ENCODE peak calls at places on chromosomes 3 and 15, in seven cellular contexts. D is heart right ventricle, Z is ascending aorta, N is lower leg skin, M is AG09319, C is endothelial cell, F is HFF-Myc. T is an unnamed sample.

GRCh38 chr3:27216955-27217552 is 152.1 kb downstream of the NEK10 start:
- DNase-seq in Z (no peak), M (peak), C (no peak), F (no peak), D (no peak), N (no peak), T (no peak)

GRCh38 chr15:23629234-23629805 is 18.3 kb downstream of the MAGEL2 start:
- DNase-seq in C (no peak), D (no peak), M (no peak), Z (no peak), N (no peak), F (no peak), T (no peak)

GRCh38 chr3:52820741-52821140 is 9.7 kb downstream of the ITIH4 start:
- DNase-seq in M (no peak), F (no peak), N (no peak), Z (no peak), D (no peak), C (peak), T (no peak)

GRCh38 chr15:49154359-49154758 is 1.0 kb downstream of the COPS2 start:
- DNase-seq in C (no peak), Z (no peak), D (no peak), F (no peak), N (no peak), M (no peak), T (no peak)

GRCh38 chr3:186368717-186369116 is 6.7 kb upstream of the DGKG start:
- DNase-seq in C (no peak), D (no peak), N (no peak), M (no peak), F (no peak), Z (no peak), T (no peak)

GRCh38 chr15:36090276-36090946 is 489.0 kb upstream of the CDIN1 start:
- DNase-seq in Z (no peak), M (no peak), C (no peak), D (no peak), F (no peak), N (no peak), T (no peak)

GRCh38 chr15:72229947-72230196 is 1.1 kb downstream of the PKM start:
- DNase-seq in C (no peak), F (no peak), D (no peak), N (no peak), Z (no peak), M (no peak), T (no peak)

GRCh38 chr3:138118863-138119766 is 3.7 kb upstream of the DZIP1L start:
- DNase-seq in F (peak), D (peak), C (peak), M (peak), Z (no peak), N (peak), T (no peak)

GRCh38 chr3:190064112-190064511 is 56.6 kb downstream of the P3H2 start:
- DNase-seq in N (no peak), D (no peak), M (peak), Z (no peak), C (no peak), F (no peak), T (no peak)

GRCh38 chr15:65060641-65061397 is 7.0 kb downstream of the RASL12 start:
- DNase-seq in N (no peak), D (peak), M (no peak), Z (no peak), C (no peak), F (no peak), T (no peak)

GRCh38 chr3:53671192-53672021 is 174.8 kb downstream of the CHDH start:
- DNase-seq in C (no peak), Z (no peak), F (no peak), M (no peak), N (no peak), D (no peak), T (no peak)

GRCh38 chr15:101105059-101105851 is 146.6 kb downstream of the CHSY1 start:
- DNase-seq in C (no peak), Z (no peak), N (no peak), D (no peak), F (no peak), M (no peak), T (no peak)

GRCh38 chr15:79970921-79971434 is at the start of gene BCL2A1:
- DNase-seq in F (peak), D (no peak), M (peak), C (no peak), Z (no peak), N (no peak), T (no peak)

GRCh38 chr15:45457215-45457614 is 65.3 kb downstream of the SLC30A4 start:
- DNase-seq in N (no peak), C (no peak), M (no peak), F (no peak), D (no peak), Z (no peak), T (no peak)

GRCh38 chr15:95610945-95611344 is 719.6 kb upstream of the NR2F2 start:
- DNase-seq in N (no peak), C (no peak), F (no peak), M (no peak), Z (no peak), D (no peak), T (no peak)

GRCh38 chr15:65791335-65792129 is 561 bp downstream of the DENND4A start:
- DNase-seq in M (no peak), C (peak), F (no peak), D (peak), N (peak), Z (no peak), T (no peak)

GRCh38 chr3:138367326-138367850 is 19.0 kb downstream of the MRAS start:
- DNase-seq in Z (no peak), C (no peak), M (no peak), F (no peak), N (no peak), D (no peak), T (no peak)

GRCh38 chr3:174531262-174531982 is 327.7 kb upstream of the NAALADL2 start:
- DNase-seq in F (no peak), C (no peak), M (no peak), D (no peak), N (no peak), Z (no peak), T (no peak)

GRCh38 chr15:50148362-50148963 is 29.4 kb upstream of the ATP8B4 start:
- DNase-seq in M (peak), C (peak), D (no peak), N (no peak), Z (no peak), F (no peak), T (no peak)

GRCh38 chr3:127628788-127629456 is at the start of gene PODXL2:
- DNase-seq in D (peak), M (peak), Z (no peak), N (no peak), C (peak), F (no peak), T (no peak)

GRCh38 chr3:157618075-157618760 is 115.0 kb upstream of the VEPH1 start:
- DNase-seq in C (no peak), M (peak), F (peak), Z (no peak), N (no peak), D (no peak), T (no peak)

GRCh38 chr3:170324962-170325361 is 32.6 kb upstream of the SKIL start:
- DNase-seq in C (no peak), Z (no peak), M (no peak), N (no peak), F (no peak), D (no peak), T (no peak)

GRCh38 chr15:56794923-56795329 is 61.6 kb upstream of the ZNF280D start:
- DNase-seq in N (no peak), D (no peak), C (no peak), F (no peak), Z (no peak), M (peak), T (no peak)

GRCh38 chr3:177381070-177381469 is 183.8 kb upstream of the TBL1XR1 start:
- DNase-seq in Z (no peak), M (no peak), C (no peak), N (no peak), D (no peak), F (no peak), T (no peak)

GRCh38 chr3:182258538-182259177 is 534.6 kb upstream of the ATP11B start:
- DNase-seq in M (no peak), C (no peak), D (no peak), N (no peak), Z (no peak), F (no peak), T (no peak)

GRCh38 chr3:123652346-123652984 is 67.6 kb upstream of the HACD2 start:
- DNase-seq in Z (no peak), C (peak), N (peak), F (no peak), M (no peak), D (peak), T (no peak)

GRCh38 chr3:149120051-149120972 is 9.1 kb upstream of the HPS3 start:
- DNase-seq in N (no peak), Z (no peak), C (no peak), D (no peak), M (peak), F (peak), T (no peak)

GRCh38 chr3:65246561-65246960 is 558.8 kb upstream of the ADAMTS9 start:
- DNase-seq in F (no peak), D (no peak), Z (no peak), C (no peak), M (no peak), N (no peak), T (no peak)

GRCh38 chr15:59313703-59314332 is 58.9 kb downstream of the MYO1E start:
- DNase-seq in C (no peak), N (peak), Z (peak), M (no peak), D (peak), F (no peak), T (no peak)

GRCh38 chr3:161890147-161890625 is 393.6 kb downstream of the OTOL1 start:
- DNase-seq in C (no peak), N (no peak), Z (no peak), D (no peak), F (peak), M (peak), T (no peak)

GRCh38 chr3:188491276-188491687 is 337.3 kb downstream of the LPP start:
- DNase-seq in N (no peak), D (no peak), C (no peak), M (no peak), F (no peak), Z (no peak), T (no peak)

GRCh38 chr3:197212290-197212689 is 86.1 kb downstream of the DLG1 start:
- DNase-seq in F (no peak), N (no peak), D (no peak), M (no peak), Z (no peak), C (peak), T (no peak)

GRCh38 chr3:187012609-187013051 is 82.3 kb downstream of the ST6GAL1 start:
- DNase-seq in N (no peak), Z (no peak), D (peak), F (no peak), M (no peak), C (peak), T (no peak)

GRCh38 chr3:50617096-50617791 is at the start of gene MAPKAPK3:
- DNase-seq in M (no peak), D (peak), C (no peak), F (no peak), N (no peak), Z (no peak), T (no peak)
- TF ChIP-seq CTCF in M (no peak), D (no peak), C (no peak), F (no peak), N (no peak), Z (no peak), T (no peak)

DNA sequence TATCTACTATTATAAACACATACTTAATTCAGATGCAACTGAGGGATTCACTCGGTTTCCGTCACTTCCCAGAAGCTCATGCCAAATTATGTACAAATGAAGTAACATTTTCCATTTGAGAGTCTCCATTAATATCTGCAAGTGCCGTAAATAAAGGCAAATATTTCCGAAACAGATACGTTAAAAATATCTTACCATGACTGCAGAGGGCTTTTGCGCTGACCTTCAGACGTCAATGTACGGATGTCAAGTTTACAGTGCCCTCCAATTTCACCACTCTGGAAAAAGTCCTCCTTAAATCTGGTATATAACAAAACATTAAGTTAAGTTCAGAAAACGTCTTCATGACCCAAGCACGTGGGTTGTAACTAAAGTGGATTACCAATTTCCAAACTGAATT is 9.3 kb downstream of the EOGT start:
- DNase-seq in N (no peak), D (no peak), F (no peak), M (no peak), Z (no peak), C (no peak), T (no peak)
- TF ChIP-seq CTCF in N (no peak), D (no peak), F (no peak), M (no peak), Z (no peak), C (no peak), T (no peak)

DNA sequence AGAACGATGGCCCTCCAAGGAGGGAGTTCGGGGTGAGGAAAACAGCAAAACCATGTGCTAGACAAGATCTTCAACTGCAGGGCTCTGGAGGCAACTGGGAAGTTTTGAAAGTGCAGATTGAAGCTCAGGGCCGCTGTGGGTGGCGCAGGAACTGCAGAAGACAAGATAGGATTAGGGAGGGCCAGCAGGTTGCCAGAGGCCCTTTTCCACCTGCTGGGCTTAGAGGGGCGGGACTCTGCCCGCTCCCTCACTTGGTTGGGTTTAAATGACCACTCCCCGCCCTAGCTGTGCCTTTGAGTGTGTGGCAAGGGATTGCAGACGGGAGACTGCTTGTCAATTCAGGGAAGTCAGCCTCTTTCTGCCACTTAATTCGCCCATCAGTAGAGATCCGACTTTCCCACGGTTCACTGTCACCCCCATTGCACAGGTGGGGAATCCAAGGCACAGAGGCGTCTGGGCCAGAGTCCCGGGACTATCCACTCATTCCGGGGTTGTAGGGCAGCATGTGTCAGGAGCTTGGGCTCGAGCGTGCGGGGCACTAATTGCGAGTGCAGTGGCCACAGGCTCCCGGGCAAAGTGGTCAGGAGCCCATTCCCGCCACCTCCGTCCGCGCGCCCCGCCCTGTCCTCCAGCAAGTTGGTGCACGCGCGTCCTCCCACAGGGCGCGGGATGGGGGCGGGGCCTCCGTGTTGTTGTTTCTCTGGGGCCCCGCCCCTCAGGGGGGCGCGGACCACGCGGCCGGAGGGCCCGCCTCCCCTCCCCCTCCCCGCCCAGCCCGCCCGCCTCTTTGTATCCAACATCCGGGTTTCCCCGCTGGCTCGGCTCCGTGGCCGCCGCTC is at the start of gene ACVR2B:
- DNase-seq in D (peak), Z (peak), N (peak), C (peak), F (no peak), M (peak), T (peak)
- TF ChIP-seq CTCF in D (no peak), Z (no peak), N (no peak), C (no peak), F (no peak), M (no peak), T (no peak)

GRCh38 chr3:59818-60217 is 136.7 kb upstream of the CHL1 start:
- DNase-seq in D (no peak), C (no peak), N (no peak), F (no peak), Z (no peak), M (no peak), T (no peak)

GRCh38 chr3:56672-57071 is 139.9 kb upstream of the CHL1 start:
- DNase-seq in D (no peak), M (no peak), C (no peak), Z (no peak), F (no peak), N (no peak), T (no peak)

GRCh38 chr3:54240-54639 is 142.3 kb upstream of the CHL1 start:
- DNase-seq in D (no peak), F (no peak), C (no peak), M (no peak), Z (no peak), N (no peak), T (no peak)
- TF ChIP-seq CTCF in D (no peak), F (no peak), C (no peak), M (no peak), Z (no peak), N (no peak), T (no peak)

GRCh38 chr3:13884851-13885703 is 5.2 kb upstream of the WNT7A start:
- DNase-seq in F (no peak), D (no peak), N (no peak), Z (no peak), M (no peak), C (peak), T (no peak)
- TF ChIP-seq CTCF in F (peak), D (peak), N (no peak), Z (no peak), M (peak), C (peak), T (peak)

GRCh38 chr15:90598053-90598577 is 68.4 kb downstream of the CRTC3 start:
- DNase-seq in N (peak), Z (no peak), M (no peak), F (no peak), D (peak), C (no peak), T (no peak)
- TF ChIP-seq CTCF in N (no peak), Z (no peak), M (no peak), F (peak), D (no peak), C (no peak), T (no peak)

GRCh38 chr15:99482993-99483392 is 82.8 kb upstream of the MEF2A start:
- DNase-seq in D (no peak), N (no peak), Z (no peak), C (no peak), F (no peak), M (no peak), T (no peak)

GRCh38 chr15:99480223-99480810 is 85.5 kb upstream of the MEF2A start:
- DNase-seq in F (no peak), D (no peak), M (no peak), Z (no peak), C (no peak), N (no peak), T (peak)

GRCh38 chr15:99477745-99478525 is 87.8 kb upstream of the MEF2A start:
- DNase-seq in D (no peak), F (no peak), M (no peak), Z (no peak), N (no peak), C (no peak), T (peak)

GRCh38 chr15:99481831-99482230 is 84.0 kb upstream of the MEF2A start:
- DNase-seq in Z (no peak), M (no peak), C (no peak), N (no peak), F (no peak), D (no peak), T (no peak)

DNA sequence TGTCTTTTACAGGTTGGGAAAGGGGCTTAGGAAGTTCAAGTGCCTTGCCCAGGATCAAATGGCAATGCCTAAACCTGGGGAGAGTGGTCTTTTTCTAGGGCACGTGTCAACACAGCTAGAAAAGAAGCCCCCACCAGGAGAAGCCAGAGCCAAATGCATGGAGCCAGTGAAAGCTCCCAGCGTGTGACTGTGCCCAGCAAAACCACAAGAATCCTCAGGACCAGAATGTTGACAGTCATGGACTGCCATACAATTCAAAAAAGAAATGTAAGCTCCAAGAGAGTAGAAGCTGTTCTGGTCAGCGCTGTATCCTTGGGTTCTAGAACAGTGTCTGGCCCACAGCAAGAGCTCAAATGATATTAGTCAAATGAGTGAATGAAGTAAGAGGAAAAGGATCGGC is 84.4 kb upstream of the MEF2A start:
- DNase-seq in C (no peak), Z (no peak), N (no peak), F (no peak), D (no peak), M (no peak), T (no peak)
- TF ChIP-seq CTCF in C (no peak), Z (no peak), N (no peak), F (no peak), D (no peak), M (no peak), T (no peak)

DNA sequence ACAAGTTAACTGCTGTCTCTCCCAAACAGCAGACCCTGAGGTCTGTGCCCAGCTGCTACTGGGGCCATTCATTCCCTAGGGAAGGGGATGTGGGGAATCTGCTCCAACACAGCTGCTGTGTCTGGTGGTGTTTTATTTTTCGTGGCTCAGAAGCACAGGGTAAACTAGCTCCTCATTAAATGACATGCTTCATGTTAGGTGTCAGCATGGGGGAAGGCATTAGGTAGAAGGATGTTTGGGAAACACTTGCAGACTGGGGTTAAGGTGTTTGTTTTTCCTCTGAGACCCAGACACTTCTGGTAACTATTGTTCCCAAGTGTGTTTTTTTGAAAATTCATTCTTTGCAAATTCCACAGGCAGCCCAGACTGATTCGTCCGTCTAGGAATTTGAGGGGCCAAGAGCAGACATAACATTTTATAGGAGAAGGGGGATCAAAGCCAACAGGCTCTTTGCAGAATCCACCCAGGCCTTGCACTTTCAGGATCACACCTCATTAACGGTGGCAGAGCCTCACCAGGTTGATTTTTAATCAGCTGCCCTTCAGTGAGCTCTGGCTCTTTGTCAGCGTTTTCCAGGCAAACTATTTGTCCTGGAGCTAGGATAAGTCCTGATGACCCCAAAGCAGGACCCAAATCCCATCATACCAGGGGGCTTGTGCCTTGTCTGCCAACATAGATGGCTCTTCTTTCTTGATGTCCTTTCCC is 65.4 kb upstream of the ITGA11 start:
- DNase-seq in N (no peak), D (no peak), C (no peak), F (no peak), Z (no peak), M (no peak), T (no peak)
- TF ChIP-seq CTCF in N (no peak), D (no peak), C (no peak), F (no peak), Z (no peak), M (no peak), T (no peak)

DNA sequence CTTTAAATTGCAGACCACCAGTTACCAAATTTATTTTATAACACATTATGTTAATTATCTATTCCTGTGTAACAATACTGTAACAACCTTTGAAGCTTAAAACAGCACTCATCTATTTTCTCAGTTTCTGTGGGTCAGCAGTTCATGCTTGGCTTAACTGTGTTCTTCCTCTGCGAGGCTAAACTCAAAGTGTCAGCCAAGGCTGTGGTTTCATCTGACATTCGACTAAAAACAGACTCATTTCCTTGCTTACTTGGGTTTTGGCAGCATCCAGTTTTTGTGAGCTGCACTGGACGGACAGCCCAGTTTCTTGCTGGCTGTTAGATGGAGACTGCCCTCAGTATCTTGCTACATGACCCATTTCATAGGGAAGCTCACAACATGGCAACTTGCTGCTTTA is 247.3 kb upstream of the KCNH8 start:
- DNase-seq in C (no peak), D (no peak), M (no peak), Z (no peak), N (no peak), F (no peak), T (no peak)
- TF ChIP-seq CTCF in C (no peak), D (no peak), M (no peak), Z (no peak), N (no peak), F (no peak), T (no peak)